ENCODE peak calls at places on chromosome 6, in five cellular contexts. L, Y, O, T and Q are unnamed samples.

GRCh38 chr6:157198425-157199279 is 124.7 kb downstream of the TMEM242 start:
- DNase-seq in T (no peak), Y (no peak), L (no peak), O (no peak), Q (no peak)

GRCh38 chr6:52109073-52109635 is 21.7 kb upstream of the PKHD1 start:
- DNase-seq in Y (no peak), T (no peak), L (no peak), O (no peak), Q (no peak)

GRCh38 chr6:153150400-153150766 is 19.3 kb upstream of the RGS17 start:
- DNase-seq in T (no peak), O (no peak), Y (no peak), L (no peak), Q (no peak)

GRCh38 chr6:17705428-17705777 is 1.3 kb downstream of the NUP153 start:
- DNase-seq in L (no peak), Y (peak; percentile 37), T (peak; percentile 77), O (no peak), Q (no peak)

GRCh38 chr6:15946701-15947390 is 182.0 kb upstream of the MYLIP start:
- DNase-seq in O (no peak), Y (no peak), L (no peak), T (no peak), Q (no peak)

GRCh38 chr6:6277418-6277817 is 43.0 kb downstream of the F13A1 start:
- DNase-seq in Y (no peak), L (no peak), O (no peak), T (no peak), Q (no peak)

GRCh38 chr6:25706314-25707014 is 48.1 kb upstream of the SLC17A4 start:
- DNase-seq in T (peak; percentile 37), Y (peak; percentile 35), O (no peak), L (no peak), Q (no peak)

GRCh38 chr6:27592107-27592480 is 119.2 kb upstream of the ZNF184 start:
- DNase-seq in L (no peak), O (no peak), T (peak; percentile 65), Y (no peak), Q (no peak)

GRCh38 chr6:130183271-130184222 is 39.2 kb downstream of the SAMD3 start:
- DNase-seq in T (no peak), Y (no peak), L (no peak), O (no peak), Q (no peak)

GRCh38 chr6:25872804-25873203 is 1.2 kb downstream of the SLC17A3 start:
- DNase-seq in T (no peak), L (no peak), O (no peak), Y (no peak), Q (no peak)

GRCh38 chr6:20696676-20697075 is 162.4 kb downstream of the CDKAL1 start:
- DNase-seq in L (no peak), Y (no peak), T (no peak), O (no peak), Q (no peak)

GRCh38 chr6:44486002-44486421 is 98.5 kb downstream of the CDC5L start:
- DNase-seq in O (no peak), Y (no peak), L (no peak), T (no peak), Q (no peak)

GRCh38 chr6:138948028-138948427 is 40.0 kb downstream of the REPS1 start:
- DNase-seq in L (no peak), O (no peak), Y (no peak), T (no peak), Q (no peak)

GRCh38 chr6:41092421-41093140 is 19.8 kb downstream of the NFYA start:
- DNase-seq in L (no peak), O (no peak), Y (peak; percentile 41), T (peak; percentile 20), Q (no peak)

GRCh38 chr6:119312441-119312840 is 37.1 kb downstream of the MAN1A1 start:
- DNase-seq in T (peak; percentile 66), Y (no peak), O (no peak), L (no peak), Q (no peak)

GRCh38 chr6:153117986-153118886 is 12.8 kb downstream of the RGS17 start:
- DNase-seq in O (peak; percentile 57), T (no peak), Y (no peak), L (no peak), Q (no peak)

GRCh38 chr6:150868759-150869158 is 3.3 kb downstream of the MTHFD1L start:
- DNase-seq in T (no peak), O (no peak), L (no peak), Y (no peak), Q (no peak)

GRCh38 chr6:42819803-42820508 is 38.1 kb downstream of the BICRAL start:
- DNase-seq in O (no peak), T (peak; percentile 19), Y (peak; percentile 16), L (no peak), Q (no peak)

GRCh38 chr6:42372699-42373098 is 79.0 kb downstream of the TRERF1 start:
- DNase-seq in Y (no peak), O (no peak), L (no peak), T (no peak), Q (no peak)

GRCh38 chr6:157228421-157229218 is 94.7 kb downstream of the TMEM242 start:
- DNase-seq in O (no peak), L (no peak), T (peak; percentile 58), Y (no peak), Q (no peak)

GRCh38 chr6:161631676-161632194 is 357.9 kb upstream of the AGPAT4 start:
- DNase-seq in Y (no peak), T (no peak), O (no peak), L (no peak), Q (no peak)

GRCh38 chr6:10479939-10480700 is 41.0 kb upstream of the GCNT2 start:
- DNase-seq in O (no peak), L (no peak), T (no peak), Y (no peak), Q (no peak)

GRCh38 chr6:36697481-36697903 is at the start of gene RAB44:
- DNase-seq in L (no peak), T (no peak), O (no peak), Y (no peak), Q (no peak)

GRCh38 chr6:137983269-137983668 is 116.2 kb downstream of the TNFAIP3 start:
- DNase-seq in Y (no peak), L (no peak), O (no peak), T (no peak), Q (no peak)

GRCh38 chr6:10522929-10523573 is 1.9 kb downstream of the GCNT2 start:
- DNase-seq in O (no peak), L (peak; percentile 58), Y (peak; percentile 80), T (peak; percentile 35), Q (peak; percentile 60)

GRCh38 chr6:53112404-53112803 is 36.2 kb downstream of the GCM1 start:
- DNase-seq in L (no peak), T (no peak), Y (peak; percentile 85), O (no peak), Q (no peak)

GRCh38 chr6:43128926-43129325 is 42.1 kb upstream of the SRF start:
- DNase-seq in T (no peak), Y (no peak), O (no peak), L (no peak), Q (no peak)

GRCh38 chr6:33314515-33314942 is 651 bp upstream of the TAPBP start:
- DNase-seq in L (peak; percentile 61), O (no peak), T (peak; percentile 92), Y (peak; percentile 80), Q (peak; percentile 45)

GRCh38 chr6:143556529-143556928 is 45.0 kb upstream of the FUCA2 start:
- DNase-seq in T (no peak), O (no peak), Y (no peak), L (peak; percentile 32), Q (no peak)

GRCh38 chr6:122673345-122673961 is 63.2 kb downstream of the PKIB start:
- DNase-seq in O (no peak), Y (no peak), T (no peak), L (no peak), Q (no peak)

GRCh38 chr6:139369068-139369467 is 5.4 kb downstream of the CITED2 start:
- DNase-seq in O (no peak), T (no peak), Y (no peak), L (no peak), Q (no peak)

GRCh38 chr6:36545767-36546663 is 1.3 kb downstream of the STK38 start:
- DNase-seq in O (no peak), Y (no peak), T (peak; percentile 43), L (no peak), Q (no peak)

GRCh38 chr6:125201961-125202729 is 48.6 kb downstream of the TPD52L1 start:
- DNase-seq in Y (no peak), T (peak; percentile 69), O (no peak), L (no peak), Q (no peak)
- TF ChIP-seq USF2 in Y (no peak), T (no peak), O (no peak), L (no peak), Q (no peak)

GRCh38 chr6:46217671-46218131 is 46.9 kb upstream of the ENPP5 start:
- DNase-seq in O (peak; percentile 57), Y (no peak), T (no peak), L (no peak), Q (no peak)
- TF ChIP-seq ATF3 in O (no peak), Y (no peak), T (no peak), L (no peak), Q (no peak)

DNA sequence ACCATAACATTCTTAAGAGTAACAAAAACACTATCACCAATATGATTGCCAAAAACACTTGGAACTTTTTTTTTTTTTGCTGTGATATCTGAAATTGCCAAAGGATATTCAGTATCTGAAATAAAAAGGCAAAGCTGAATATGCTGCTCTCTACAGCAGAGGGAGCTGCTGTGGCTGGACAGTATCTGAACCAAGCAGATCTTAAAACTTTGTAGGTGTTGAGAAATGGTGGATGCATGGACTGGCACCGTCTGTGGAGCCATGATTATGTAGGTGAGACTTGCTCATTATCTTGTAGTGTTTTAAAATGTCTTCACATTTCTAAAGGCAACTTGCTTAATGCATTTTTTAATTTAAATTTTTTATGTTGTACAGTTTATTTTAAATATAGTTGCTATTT is 9.2 kb downstream of the PDCD2 start:
- DNase-seq in Y (peak; percentile 21), T (peak; percentile 58), L (no peak), O (no peak), Q (no peak)
- TF ChIP-seq USF2 in Y (no peak), T (no peak), L (no peak), O (no peak), Q (no peak)

GRCh38 chr6:70166088-70166958 is 136.6 kb downstream of the COL9A1 start:
- DNase-seq in Y (peak; percentile 8), L (peak; percentile 79), T (peak; percentile 78), O (no peak), Q (peak; percentile 74)
- TF ChIP-seq ATF3 in Y (no peak), L (no peak), T (no peak), O (no peak), Q (no peak)

GRCh38 chr6:160274846-160275510 is 16.4 kb upstream of the SLC22A2 start:
- DNase-seq in O (no peak), Y (no peak), T (no peak), L (no peak), Q (no peak)

GRCh38 chr6:160277144-160277543 is 18.5 kb upstream of the SLC22A2 start:
- DNase-seq in Y (no peak), O (no peak), L (no peak), T (no peak), Q (no peak)

GRCh38 chr6:160273760-160274159 is 15.1 kb upstream of the SLC22A2 start:
- DNase-seq in L (no peak), O (no peak), Y (no peak), T (no peak), Q (no peak)

GRCh38 chr6:160276126-160276525 is 17.5 kb upstream of the SLC22A2 start:
- DNase-seq in O (no peak), T (no peak), L (no peak), Y (no peak), Q (no peak)

GRCh38 chr6:160275511-160276003 is 16.9 kb upstream of the SLC22A2 start:
- DNase-seq in O (no peak), T (no peak), L (no peak), Y (no peak), Q (no peak)
- TF ChIP-seq USF2 in O (no peak), T (no peak), L (no peak), Y (no peak), Q (no peak)